ENCODE peak calls at places on chromosomes 13 and 19, in eight cellular contexts. F, I, U, Z, Q, G, N and K are unnamed samples. For H3K4me1, the result is how much of the 10 kb centered on the place peaks cover.

GRCh38 chr13:59176775-59177174 is 987.0 kb downstream of the DIAPH3 start:
- DNase-seq in Z (no peak), F (no peak), Q (no peak), I (no peak), N (no peak), U (peak), G (no peak), K (no peak)

GRCh38 chr19:50695251-50696064 is 24.1 kb downstream of the SHANK1 start:
- DNase-seq in G (no peak), Z (no peak), U (no peak), F (no peak), Q (no peak), I (no peak), N (no peak), K (no peak)

GRCh38 chr13:96481482-96481881 is 391.6 kb downstream of the HS6ST3 start:
- DNase-seq in Q (no peak), F (no peak), G (no peak), N (no peak), U (no peak), Z (no peak), I (no peak), K (no peak)

GRCh38 chr19:47107201-47107952 is 6.2 kb downstream of the ZC3H4 start:
- DNase-seq in F (no peak), Z (no peak), U (no peak), I (no peak), G (no peak), N (no peak), Q (no peak), K (peak)

GRCh38 chr13:87887459-87888123 is 216.4 kb downstream of the SLITRK5 start:
- DNase-seq in Z (no peak), F (no peak), I (no peak), Q (no peak), G (no peak), N (no peak), U (no peak), K (no peak)

GRCh38 chr19:37683520-37683919 is 28.3 kb upstream of the ZFP30 start:
- DNase-seq in Z (no peak), Q (no peak), N (no peak), U (no peak), I (no peak), G (no peak), F (no peak), K (no peak)

GRCh38 chr13:74062933-74063332 is 71.3 kb downstream of the KLF12 start:
- DNase-seq in Z (peak), I (peak), N (no peak), F (peak), U (no peak), Q (peak), G (peak), K (no peak)

GRCh38 chr19:13100031-13100588 is 2.5 kb downstream of the LYL1 start:
- DNase-seq in U (no peak), Z (no peak), Q (peak), I (no peak), G (no peak), N (no peak), F (peak), K (no peak)

GRCh38 chr13:50676602-50677001 is 166.9 kb downstream of the DLEU7 start:
- DNase-seq in I (no peak), N (no peak), G (no peak), Q (no peak), U (no peak), F (peak), Z (no peak), K (peak)

GRCh38 chr13:23579072-23579885 is 9.1 kb downstream of the TNFRSF19 start:
- DNase-seq in N (peak), G (peak), Z (peak), Q (peak), I (peak), F (peak), U (peak), K (peak)

GRCh38 chr13:23578411-23579071 is 8.3 kb downstream of the TNFRSF19 start:
- DNase-seq in N (no peak), F (peak), Z (peak), I (peak), Q (peak), G (no peak), U (peak), K (peak)

GRCh38 chr13:23584275-23584674 is 14.1 kb downstream of the TNFRSF19 start:
- DNase-seq in U (no peak), Q (no peak), Z (no peak), F (no peak), G (no peak), I (no peak), N (no peak), K (no peak)

GRCh38 chr13:23583491-23583890 is 13.3 kb downstream of the TNFRSF19 start:
- DNase-seq in I (no peak), N (no peak), Z (no peak), Q (no peak), U (no peak), F (no peak), G (no peak), K (no peak)

GRCh38 chr13:23579886-23580706 is 9.9 kb downstream of the TNFRSF19 start:
- DNase-seq in I (no peak), F (no peak), Z (no peak), Q (no peak), N (no peak), U (no peak), G (no peak), K (no peak)
- H3K4me1 ChIP-seq in I (under half), F (under half), Z (under half), Q (under half), N (half or more), U (under half), G (under half), K (under half)

DNA sequence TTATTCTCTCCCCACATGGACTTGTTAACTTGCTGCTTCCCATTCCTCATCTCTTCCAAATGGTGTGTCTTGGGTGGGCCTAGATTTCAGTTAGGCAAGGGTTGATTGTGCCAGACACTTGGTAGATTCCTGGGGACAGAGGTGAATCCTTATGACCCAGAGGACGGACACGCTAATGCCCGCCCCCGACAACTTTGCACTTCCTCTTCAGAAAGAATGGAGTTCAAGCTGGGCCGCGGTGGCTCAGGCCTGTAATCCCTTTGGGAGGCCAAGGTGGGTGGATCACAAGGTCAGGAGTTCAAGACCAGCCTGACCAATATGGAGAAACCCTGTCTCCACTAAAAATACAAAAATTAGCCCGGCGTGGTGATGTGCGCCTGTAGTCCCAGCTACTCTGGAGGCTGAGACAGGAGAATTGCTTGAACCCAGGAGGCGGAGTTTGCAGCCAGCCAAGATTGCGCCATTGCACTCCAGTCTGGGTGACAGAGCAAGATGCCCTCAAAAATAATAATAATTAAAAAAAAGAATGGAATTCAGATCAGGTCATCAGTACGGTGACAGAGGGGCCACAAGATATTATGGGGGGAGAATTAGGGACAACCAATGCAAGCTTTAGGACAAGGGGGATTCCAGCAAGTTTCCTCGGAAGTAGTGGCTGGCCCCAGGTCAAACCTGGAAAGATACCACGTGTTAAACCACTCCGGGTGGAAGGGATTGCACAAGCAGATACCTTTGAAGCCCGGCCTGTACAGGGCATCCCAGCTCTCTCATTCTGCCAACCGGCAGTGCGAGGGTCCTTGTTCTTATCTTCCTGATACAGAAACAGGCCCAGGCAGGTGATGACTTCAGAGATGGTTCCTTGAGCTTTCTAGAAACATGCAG is 2.7 kb downstream of the MYO9B start:
- DNase-seq in Q (no peak), U (no peak), N (no peak), I (no peak), G (no peak), Z (no peak), F (no peak), K (no peak)
- H3K4me1 ChIP-seq in Q (half or more), U (under half), N (half or more), I (half or more), G (half or more), Z (under half), F (under half), K (under half)

GRCh38 chr13:84686458-84686857 is 804.2 kb upstream of the SLITRK1 start:
- DNase-seq in I (no peak), G (no peak), N (no peak), Q (no peak), Z (no peak), F (no peak), U (no peak), K (no peak)
- H3K4me1 ChIP-seq in I (under half), G (under half), N (under half), Q (under half), Z (under half), F (under half), U (under half), K (under half)

GRCh38 chr13:113027095-113027494 is 58.1 kb downstream of the MCF2L start:
- DNase-seq in Z (no peak), F (no peak), Q (no peak), U (no peak), G (no peak), I (no peak), N (no peak), K (no peak)
- H3K4me1 ChIP-seq in Z (under half), F (under half), Q (under half), U (under half), G (under half), I (under half), N (under half), K (under half)

GRCh38 chr19:5445071-5445470 is 10.1 kb upstream of the ZNRF4 start:
- DNase-seq in Q (no peak), U (no peak), I (no peak), G (no peak), F (no peak), Z (no peak), N (no peak), K (no peak)
- H3K4me1 ChIP-seq in Q (under half), U (under half), I (under half), G (under half), F (under half), Z (under half), N (under half), K (under half)

GRCh38 chr13:110230661-110231347 is 76.2 kb downstream of the COL4A1 start:
- DNase-seq in Q (peak), I (no peak), F (no peak), Z (no peak), G (no peak), U (no peak), N (no peak), K (peak)
- H3K4me1 ChIP-seq in Q (under half), I (half or more), F (under half), Z (under half), G (under half), U (under half), N (under half), K (half or more)

GRCh38 chr19:290539-291521 is at the start of gene PLPP2:
- DNase-seq in N (no peak), Q (peak), Z (peak), G (no peak), I (no peak), U (peak), F (peak), K (peak)
- H3K4me1 ChIP-seq in N (half or more), Q (under half), Z (under half), G (under half), I (under half), U (under half), F (under half), K (under half)